ENCODE peak calls at places on chromosomes 7 and 10, in four cellular contexts. D, B, I and M are unnamed samples.

GRCh38 chr7:144670251-144670650 is 165.6 kb downstream of the TPK1 start:
- DNase-seq in B (no peak), D (no peak), I (no peak), M (no peak)

GRCh38 chr10:117646718-117647117 is 104.2 kb downstream of the EMX2 start:
- DNase-seq in D (no peak), I (no peak), B (no peak), M (no peak)

GRCh38 chr7:134737561-134738353 is 41.7 kb upstream of the CALD1 start:
- DNase-seq in D (no peak), B (no peak), I (peak; percentile 93), M (no peak)

GRCh38 chr10:72229261-72230251 is 13.5 kb upstream of the ASCC1 start:
- DNase-seq in I (no peak), B (peak; percentile 71), D (no peak), M (no peak)

GRCh38 chr7:19480383-19480782 is 228.5 kb downstream of the POLR1F start:
- DNase-seq in D (no peak), B (no peak), I (no peak), M (no peak)

GRCh38 chr10:47438857-47439474 is 44.9 kb downstream of the ANXA8 start:
- DNase-seq in D (no peak), I (peak; percentile 83), B (peak; percentile 50), M (no peak)

GRCh38 chr7:105664816-105665525 is 83.7 kb upstream of the EFCAB10 start:
- DNase-seq in I (peak; percentile 68), D (no peak), B (peak; percentile 43), M (no peak)

GRCh38 chr7:87234949-87235348 is 15.4 kb upstream of the TMEM243 start:
- DNase-seq in I (peak; percentile 11), D (no peak), B (no peak), M (no peak)

GRCh38 chr7:5867060-5867459 is 13.5 kb upstream of the OCM start:
- DNase-seq in I (no peak), B (no peak), D (no peak), M (no peak)

DNA sequence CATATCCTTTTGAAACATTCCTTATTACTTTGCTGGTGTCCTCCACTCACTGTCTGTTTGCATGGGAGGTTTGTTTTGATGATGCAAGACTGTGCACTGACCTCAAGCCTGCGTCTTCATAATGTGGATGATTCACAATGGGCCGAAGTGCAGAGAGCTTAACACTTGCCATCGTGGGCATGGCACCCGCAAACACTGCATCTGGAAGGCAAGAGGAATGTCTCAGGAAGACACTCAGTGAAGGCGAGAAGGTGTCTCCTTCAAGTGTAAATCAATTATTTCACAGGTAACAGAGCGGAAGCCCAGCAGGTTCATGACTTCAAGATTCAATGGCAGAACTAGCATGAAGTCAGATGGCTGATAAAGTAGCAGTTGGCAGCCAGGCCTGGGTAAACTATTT is 98.1 kb downstream of the DPY19L1 start:
- DNase-seq in B (peak; percentile 24), D (no peak), I (peak; percentile 91), M (no peak)
- H3K27ac ChIP-seq in B (no peak overlapping the region), D (no peak overlapping the region), I (peak overlapping the region; percentile 78), M (no peak overlapping the region)

GRCh38 chr10:132447446-132448247 is 50.6 kb downstream of the PWWP2B start:
- DNase-seq in B (peak; percentile 79), D (no peak), I (peak; percentile 76), M (peak; percentile 63)
- H3K4me3 ChIP-seq in B (no peak overlapping the region), D (no peak overlapping the region), I (no peak overlapping the region), M (no peak overlapping the region)

GRCh38 chr10:56357018-56357417 is 4.0 kb downstream of the ZWINT start:
- DNase-seq in I (no peak), B (no peak), D (no peak), M (no peak)

GRCh38 chr10:56360967-56361841 is at the start of gene ZWINT:
- DNase-seq in I (peak; percentile 96), D (peak; percentile 97), B (peak; percentile 96), M (peak; percentile 98)

GRCh38 chr10:56359837-56360236 is 1.2 kb downstream of the ZWINT start:
- DNase-seq in B (no peak), D (no peak), I (no peak), M (no peak)

DNA sequence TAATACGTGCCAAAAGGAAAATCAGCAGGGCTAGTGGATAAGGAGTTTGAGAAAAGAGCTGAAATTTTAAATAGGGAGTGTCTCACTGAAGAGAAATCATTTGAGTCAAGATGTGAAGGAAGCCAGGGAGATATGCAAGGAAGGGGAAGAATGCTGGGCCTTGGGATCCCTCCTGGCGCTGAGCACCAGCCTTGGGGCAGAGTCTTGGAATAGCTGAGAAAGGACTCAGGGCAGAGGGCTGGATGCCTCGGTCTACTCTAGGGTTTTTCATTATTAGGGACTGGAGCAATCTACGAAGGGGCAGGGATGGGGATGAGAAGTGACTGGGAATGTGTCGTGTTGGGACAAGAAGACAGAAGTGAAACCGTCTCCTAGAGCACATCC is 484 bp downstream of the ZWINT start:
- DNase-seq in B (no peak), I (no peak), D (no peak), M (no peak)
- H3K27ac ChIP-seq in B (no peak overlapping the region), I (no peak overlapping the region), D (no peak overlapping the region), M (no peak overlapping the region)

GRCh38 chr7:37921876-37922275 is 1.4 kb downstream of the EPDR1 start:
- DNase-seq in B (no peak), D (no peak), I (no peak), M (no peak)
- H3K4me3 ChIP-seq in B (peak overlapping the region; percentile 59), D (peak overlapping the region; percentile 93), I (no peak overlapping the region), M (peak overlapping the region; percentile 22)

GRCh38 chr7:139725843-139726484 is 51.8 kb downstream of the HIPK2 start:
- DNase-seq in B (no peak), D (no peak), I (no peak), M (no peak)
- H3K27ac ChIP-seq in B (peak overlapping the region; percentile 72), D (peak overlapping the region; percentile 25), I (peak overlapping the region; percentile 56), M (peak overlapping the region; percentile 72)